ENCODE peak calls at places on chromosomes 12 and 14, in nine cellular contexts. J is fibroblast of lung, H is NCI-H748 treated with DMSO at 0.1 percent for 48 hours, S is body of pancreas, O is ACHN, P is EL, Q is endothelial cell, A is HT1080, T is omental fat pad. K is an unnamed sample.

GRCh38 chr14:99009875-99010274 is 262.1 kb downstream of the BCL11B start:
- DNase-seq in S (no peak), P (no peak), T (no peak), H (no peak), Q (no peak), J (no peak), A (no peak), O (no peak), K (no peak)

GRCh38 chr12:124610021-124610606 is 42.7 kb upstream of the NCOR2 start:
- DNase-seq in Q (no peak), T (no peak), A (no peak), S (no peak), H (no peak), P (no peak), O (no peak), J (no peak), K (no peak)

GRCh38 chr14:99073401-99073800 is 198.6 kb downstream of the BCL11B start:
- DNase-seq in S (no peak), O (no peak), T (no peak), Q (no peak), P (no peak), J (no peak), H (no peak), A (no peak), K (no peak)

GRCh38 chr12:56916296-56916995 is 17.8 kb downstream of the SDR9C7 start:
- DNase-seq in J (no peak), S (no peak), O (no peak), T (no peak), A (no peak), H (no peak), Q (no peak), P (no peak), K (no peak)

GRCh38 chr12:15886372-15887042 is 4.3 kb downstream of the STRAP start:
- DNase-seq in Q (no peak), O (no peak), S (no peak), J (no peak), P (no peak), T (no peak), A (no peak), H (peak), K (peak)

GRCh38 chr12:121789233-121789781 is 4.2 kb downstream of the RHOF start:
- DNase-seq in Q (no peak), A (no peak), J (no peak), T (no peak), P (no peak), S (no peak), O (no peak), H (no peak), K (no peak)

GRCh38 chr12:102562836-102563425 is 82.6 kb upstream of the IGF1 start:
- DNase-seq in H (no peak), J (no peak), O (no peak), Q (peak), T (no peak), A (peak), P (peak), S (peak), K (no peak)

GRCh38 chr12:93968928-93969327 is 179.4 kb upstream of the PLXNC1 start:
- DNase-seq in A (no peak), O (no peak), P (no peak), J (no peak), T (no peak), S (no peak), H (no peak), Q (no peak), K (no peak)

GRCh38 chr12:56684745-56685369 is 3.2 kb downstream of the PTGES3 start:
- DNase-seq in P (no peak), A (no peak), S (no peak), T (no peak), O (no peak), Q (no peak), J (no peak), H (no peak), K (no peak)

GRCh38 chr12:45231515-45232145 is 15.7 kb downstream of the ANO6 start:
- DNase-seq in J (peak), S (no peak), Q (no peak), O (peak), A (peak), H (no peak), P (peak), T (no peak), K (peak)

GRCh38 chr14:50520947-50521815 is 11.2 kb downstream of the MAP4K5 start:
- DNase-seq in H (no peak), P (peak), S (peak), T (no peak), J (peak), A (peak), Q (no peak), O (no peak), K (peak)

GRCh38 chr12:84124211-84124610 is 788.4 kb downstream of the SLC6A15 start:
- DNase-seq in Q (no peak), P (no peak), T (no peak), O (no peak), A (no peak), H (no peak), J (no peak), S (no peak), K (no peak)

GRCh38 chr12:60169904-60170303 is 574.1 kb downstream of the SLC16A7 start:
- DNase-seq in Q (no peak), O (no peak), T (no peak), H (no peak), P (no peak), A (no peak), S (no peak), J (peak), K (no peak)

GRCh38 chr12:74119811-74120362 is 417.7 kb upstream of the ATXN7L3B start:
- DNase-seq in Q (no peak), J (no peak), T (no peak), O (no peak), P (no peak), A (peak), H (no peak), S (no peak), K (no peak)

GRCh38 chr14:28305938-28306337 is 460.6 kb upstream of the FOXG1 start:
- DNase-seq in S (no peak), Q (no peak), P (no peak), H (no peak), A (no peak), T (no peak), J (no peak), O (no peak), K (no peak)

GRCh38 chr14:29529418-29529817 is 398.2 kb downstream of the PRKD1 start:
- DNase-seq in P (peak), H (no peak), A (no peak), O (peak), Q (peak), S (no peak), J (peak), T (no peak), K (no peak)

GRCh38 chr14:34614638-34615037 is 15.3 kb downstream of the SNX6 start:
- DNase-seq in H (no peak), A (no peak), O (no peak), J (no peak), S (no peak), Q (no peak), T (no peak), P (no peak), K (no peak)

GRCh38 chr14:37234222-37234621 is 36.5 kb downstream of the MIPOL1 start:
- DNase-seq in A (no peak), J (no peak), T (no peak), O (no peak), S (no peak), Q (no peak), H (no peak), P (no peak), K (no peak)

GRCh38 chr14:68655021-68655811 is 137.7 kb downstream of the ZFP36L1 start:
- DNase-seq in J (peak), O (no peak), S (peak), H (no peak), P (no peak), Q (no peak), T (no peak), A (peak), K (no peak)

GRCh38 chr12:131091413-131091975 is 137.8 kb downstream of the ADGRD1 start:
- DNase-seq in J (no peak), H (no peak), P (no peak), T (peak), Q (no peak), A (no peak), O (no peak), S (no peak), K (no peak)

GRCh38 chr12:48420031-48420775 is 52.2 kb upstream of the ANP32D start:
- DNase-seq in J (no peak), P (no peak), O (no peak), A (no peak), S (no peak), H (no peak), T (no peak), Q (no peak), K (no peak)

GRCh38 chr12:85448548-85449139 is 168.6 kb downstream of the ALX1 start:
- DNase-seq in J (peak), A (peak), P (no peak), O (peak), H (peak), Q (no peak), T (no peak), S (no peak), K (peak)

GRCh38 chr12:130949806-130950205 is 3.9 kb upstream of the ADGRD1 start:
- DNase-seq in Q (no peak), T (no peak), O (no peak), A (no peak), P (no peak), J (no peak), S (no peak), H (no peak), K (no peak)

GRCh38 chr12:120428597-120429206 is 9.2 kb upstream of the COX6A1 start:
- DNase-seq in O (no peak), H (no peak), J (no peak), P (no peak), A (no peak), S (no peak), Q (no peak), T (no peak), K (no peak)

GRCh38 chr12:11758838-11759509 is 109.5 kb downstream of the ETV6 start:
- DNase-seq in S (no peak), H (no peak), T (no peak), A (no peak), J (peak), P (no peak), Q (no peak), O (no peak), K (no peak)

GRCh38 chr12:42776396-42776795 is 186.8 kb upstream of the PRICKLE1 start:
- DNase-seq in S (no peak), J (no peak), H (no peak), T (no peak), O (no peak), P (no peak), Q (no peak), A (no peak), K (no peak)

GRCh38 chr12:41188058-41188840 is at the start of gene PDZRN4:
- DNase-seq in A (no peak), O (no peak), J (no peak), P (no peak), Q (peak), T (no peak), H (peak), S (peak), K (no peak)

GRCh38 chr12:53098354-53098981 is 1.0 kb downstream of the IGFBP6 start:
- DNase-seq in H (no peak), S (no peak), Q (no peak), P (peak), J (peak), A (peak), O (peak), T (no peak), K (no peak)

GRCh38 chr14:99258341-99258781 is 13.6 kb downstream of the BCL11B start:
- DNase-seq in P (no peak), O (no peak), A (no peak), S (no peak), H (no peak), Q (no peak), T (no peak), J (no peak), K (no peak)

GRCh38 chr12:110670161-110670701 is 18.7 kb downstream of the HVCN1 start:
- DNase-seq in H (no peak), O (no peak), T (no peak), Q (no peak), S (no peak), P (no peak), J (no peak), A (no peak), K (no peak)

GRCh38 chr14:74941676-74942097 is 13.7 kb downstream of the PGF start:
- DNase-seq in S (no peak), H (no peak), Q (no peak), O (peak), A (peak), T (no peak), J (peak), P (peak), K (no peak)

GRCh38 chr14:80536456-80536855 is 325.2 kb upstream of the DIO2 start:
- DNase-seq in H (no peak), J (peak), S (no peak), A (no peak), Q (no peak), O (no peak), P (no peak), T (no peak), K (no peak)

GRCh38 chr12:49902399-49903350 is 1.0 kb downstream of the FAIM2 start:
- DNase-seq in P (no peak), Q (no peak), S (no peak), H (no peak), O (no peak), J (no peak), A (no peak), T (no peak), K (no peak)

GRCh38 chr12:45989857-45990467 is 412 bp downstream of the SCAF11 start:
- DNase-seq in J (peak), H (peak), S (peak), Q (peak), T (peak), A (peak), P (peak), O (peak), K (no peak)

GRCh38 chr12:68449196-68449595 is 117.0 kb upstream of the MDM1 start:
- DNase-seq in O (no peak), S (no peak), Q (no peak), J (no peak), T (no peak), P (no peak), A (no peak), H (no peak), K (no peak)

GRCh38 chr12:11133816-11134215 is 628 bp downstream of the TAS2R30 start:
- DNase-seq in O (no peak), A (no peak), P (no peak), J (no peak), Q (no peak), S (no peak), T (no peak), H (no peak), K (no peak)

GRCh38 chr14:20501346-20501745 is 4.0 kb upstream of the RNASE10 start:
- DNase-seq in Q (no peak), P (no peak), A (peak), J (peak), H (no peak), S (no peak), T (no peak), O (no peak), K (no peak)

GRCh38 chr12:68557011-68557715 is 53.5 kb upstream of the RAP1B start:
- DNase-seq in O (peak), Q (no peak), T (no peak), P (peak), H (no peak), S (no peak), J (peak), A (peak), K (peak)

GRCh38 chr12:102631274-102631673 is 150.9 kb upstream of the IGF1 start:
- DNase-seq in S (no peak), O (peak), A (peak), T (no peak), Q (no peak), J (peak), H (no peak), P (peak), K (no peak)